ENCODE peak calls at places on chromosomes 16 and 17, in six cellular contexts. One of them, this sample, is unnamed.

GRCh38 chr16:80828495-80828894 is 24.1 kb upstream of the CDYL2 start:
- DNase-seq in fibroblast of pulmonary artery: no peak
- DNase-seq in stimulated activated CD8-positive, alpha-beta memory T cell treated with anti-CD3 and anti-CD28 coated beads, Interleukin-15, amount 100 ng/mL, for 24 hours: no peak
- DNase-seq in H7: no peak
- DNase-seq in suprapubic skin: no peak
- DNase-seq in fibroblast of the aortic adventitia: no peak
- DNase-seq in this sample: no peak

GRCh38 chr16:14539631-14540030 is 90.4 kb downstream of the PARN start:
- DNase-seq in stimulated activated CD8-positive, alpha-beta memory T cell treated with anti-CD3 and anti-CD28 coated beads, Interleukin-15, amount 100 ng/mL, for 24 hours: no peak
- DNase-seq in fibroblast of pulmonary artery: no peak
- DNase-seq in fibroblast of the aortic adventitia: no peak
- DNase-seq in suprapubic skin: no peak
- DNase-seq in H7: no peak
- DNase-seq in this sample: no peak

GRCh38 chr17:78185981-78186688 is 717 bp downstream of the TK1 start:
- DNase-seq in fibroblast of the aortic adventitia: no peak
- DNase-seq in suprapubic skin: no peak
- DNase-seq in fibroblast of pulmonary artery: no peak
- DNase-seq in stimulated activated CD8-positive, alpha-beta memory T cell treated with anti-CD3 and anti-CD28 coated beads, Interleukin-15, amount 100 ng/mL, for 24 hours: no peak
- DNase-seq in H7: no peak
- DNase-seq in this sample: no peak

GRCh38 chr17:82095777-82096708 is 2.0 kb downstream of the FASN start:
- DNase-seq in suprapubic skin: peak
- DNase-seq in stimulated activated CD8-positive, alpha-beta memory T cell treated with anti-CD3 and anti-CD28 coated beads, Interleukin-15, amount 100 ng/mL, for 24 hours: no peak
- DNase-seq in fibroblast of pulmonary artery: no peak
- DNase-seq in H7: no peak
- DNase-seq in fibroblast of the aortic adventitia: no peak
- DNase-seq in this sample: no peak

GRCh38 chr17:2192367-2193028 is 111.1 kb downstream of the SMG6 start:
- DNase-seq in H7: no peak
- DNase-seq in fibroblast of pulmonary artery: peak
- DNase-seq in fibroblast of the aortic adventitia: peak
- DNase-seq in stimulated activated CD8-positive, alpha-beta memory T cell treated with anti-CD3 and anti-CD28 coated beads, Interleukin-15, amount 100 ng/mL, for 24 hours: peak
- DNase-seq in suprapubic skin: no peak
- DNase-seq in this sample: no peak

GRCh38 chr16:2904100-2904921 is 7.4 kb upstream of the FLYWCH1 start:
- DNase-seq in fibroblast of the aortic adventitia: peak
- DNase-seq in suprapubic skin: peak
- DNase-seq in fibroblast of pulmonary artery: peak
- DNase-seq in H7: peak
- DNase-seq in stimulated activated CD8-positive, alpha-beta memory T cell treated with anti-CD3 and anti-CD28 coated beads, Interleukin-15, amount 100 ng/mL, for 24 hours: peak
- DNase-seq in this sample: peak

GRCh38 chr17:6555331-6556120 is 829 bp downstream of the PITPNM3 start:
- DNase-seq in fibroblast of pulmonary artery: no peak
- DNase-seq in suprapubic skin: no peak
- DNase-seq in fibroblast of the aortic adventitia: peak
- DNase-seq in H7: peak
- DNase-seq in stimulated activated CD8-positive, alpha-beta memory T cell treated with anti-CD3 and anti-CD28 coated beads, Interleukin-15, amount 100 ng/mL, for 24 hours: no peak
- DNase-seq in this sample: no peak

GRCh38 chr16:29862383-29862883 is 593 bp downstream of the CDIPT start:
- DNase-seq in stimulated activated CD8-positive, alpha-beta memory T cell treated with anti-CD3 and anti-CD28 coated beads, Interleukin-15, amount 100 ng/mL, for 24 hours: no peak
- DNase-seq in fibroblast of the aortic adventitia: peak
- DNase-seq in suprapubic skin: no peak
- DNase-seq in H7: no peak
- DNase-seq in fibroblast of pulmonary artery: peak
- DNase-seq in this sample: no peak

GRCh38 chr17:44409309-44410028 is 20.0 kb upstream of the ITGA2B start:
- DNase-seq in H7: no peak
- DNase-seq in fibroblast of pulmonary artery: no peak
- DNase-seq in stimulated activated CD8-positive, alpha-beta memory T cell treated with anti-CD3 and anti-CD28 coated beads, Interleukin-15, amount 100 ng/mL, for 24 hours: no peak
- DNase-seq in fibroblast of the aortic adventitia: no peak
- DNase-seq in suprapubic skin: no peak
- DNase-seq in this sample: no peak

GRCh38 chr17:75068750-75069149 is 19.0 kb upstream of the SLC16A5 start:
- DNase-seq in H7: peak
- DNase-seq in stimulated activated CD8-positive, alpha-beta memory T cell treated with anti-CD3 and anti-CD28 coated beads, Interleukin-15, amount 100 ng/mL, for 24 hours: no peak
- DNase-seq in fibroblast of the aortic adventitia: no peak
- DNase-seq in suprapubic skin: no peak
- DNase-seq in fibroblast of pulmonary artery: no peak
- DNase-seq in this sample: no peak

GRCh38 chr17:44108440-44109311 is 14.8 kb downstream of the HDAC5 start:
- DNase-seq in fibroblast of the aortic adventitia: peak
- DNase-seq in H7: no peak
- DNase-seq in suprapubic skin: peak
- DNase-seq in stimulated activated CD8-positive, alpha-beta memory T cell treated with anti-CD3 and anti-CD28 coated beads, Interleukin-15, amount 100 ng/mL, for 24 hours: no peak
- DNase-seq in fibroblast of pulmonary artery: peak
- DNase-seq in this sample: peak

GRCh38 chr17:78128616-78129384 is at the start of gene TMC6:
- DNase-seq in fibroblast of pulmonary artery: no peak
- DNase-seq in H7: peak
- DNase-seq in suprapubic skin: peak
- DNase-seq in stimulated activated CD8-positive, alpha-beta memory T cell treated with anti-CD3 and anti-CD28 coated beads, Interleukin-15, amount 100 ng/mL, for 24 hours: no peak
- DNase-seq in fibroblast of the aortic adventitia: no peak
- DNase-seq in this sample: peak

GRCh38 chr17:58279016-58279671 is 1.6 kb downstream of the MPO start:
- DNase-seq in fibroblast of pulmonary artery: peak
- DNase-seq in H7: peak
- DNase-seq in suprapubic skin: no peak
- DNase-seq in stimulated activated CD8-positive, alpha-beta memory T cell treated with anti-CD3 and anti-CD28 coated beads, Interleukin-15, amount 100 ng/mL, for 24 hours: no peak
- DNase-seq in fibroblast of the aortic adventitia: peak
- DNase-seq in this sample: no peak

GRCh38 chr16:74291176-74291575 is 5.4 kb upstream of the PSMD7 start:
- DNase-seq in stimulated activated CD8-positive, alpha-beta memory T cell treated with anti-CD3 and anti-CD28 coated beads, Interleukin-15, amount 100 ng/mL, for 24 hours: no peak
- DNase-seq in fibroblast of pulmonary artery: no peak
- DNase-seq in suprapubic skin: no peak
- DNase-seq in fibroblast of the aortic adventitia: no peak
- DNase-seq in H7: no peak
- DNase-seq in this sample: no peak

GRCh38 chr16:57479422-57480126 is 6.7 kb downstream of the DOK4 start:
- DNase-seq in fibroblast of pulmonary artery: peak
- DNase-seq in suprapubic skin: peak
- DNase-seq in fibroblast of the aortic adventitia: peak
- DNase-seq in H7: peak
- DNase-seq in stimulated activated CD8-positive, alpha-beta memory T cell treated with anti-CD3 and anti-CD28 coated beads, Interleukin-15, amount 100 ng/mL, for 24 hours: no peak
- DNase-seq in this sample: peak

GRCh38 chr16:66706506-66706880 is 9.9 kb upstream of the CMTM4 start:
- DNase-seq in suprapubic skin: peak
- DNase-seq in stimulated activated CD8-positive, alpha-beta memory T cell treated with anti-CD3 and anti-CD28 coated beads, Interleukin-15, amount 100 ng/mL, for 24 hours: no peak
- DNase-seq in fibroblast of the aortic adventitia: no peak
- DNase-seq in fibroblast of pulmonary artery: no peak
- DNase-seq in H7: no peak
- DNase-seq in this sample: no peak

GRCh38 chr16:88030498-88030897 is 79.3 kb downstream of the BANP start:
- DNase-seq in stimulated activated CD8-positive, alpha-beta memory T cell treated with anti-CD3 and anti-CD28 coated beads, Interleukin-15, amount 100 ng/mL, for 24 hours: no peak
- DNase-seq in fibroblast of the aortic adventitia: no peak
- DNase-seq in fibroblast of pulmonary artery: no peak
- DNase-seq in suprapubic skin: no peak
- DNase-seq in H7: no peak
- DNase-seq in this sample: no peak

GRCh38 chr16:66924527-66925321 is 611 bp downstream of the RRAD start:
- DNase-seq in stimulated activated CD8-positive, alpha-beta memory T cell treated with anti-CD3 and anti-CD28 coated beads, Interleukin-15, amount 100 ng/mL, for 24 hours: peak
- DNase-seq in H7: peak
- DNase-seq in suprapubic skin: no peak
- DNase-seq in fibroblast of pulmonary artery: no peak
- DNase-seq in fibroblast of the aortic adventitia: no peak
- DNase-seq in this sample: peak

GRCh38 chr16:70803354-70803753 is 2.4 kb upstream of the VAC14 start:
- DNase-seq in fibroblast of pulmonary artery: no peak
- DNase-seq in fibroblast of the aortic adventitia: peak
- DNase-seq in H7: no peak
- DNase-seq in stimulated activated CD8-positive, alpha-beta memory T cell treated with anti-CD3 and anti-CD28 coated beads, Interleukin-15, amount 100 ng/mL, for 24 hours: no peak
- DNase-seq in suprapubic skin: no peak
- DNase-seq in this sample: no peak

GRCh38 chr16:66324785-66325184 is 41.7 kb upstream of the CDH5 start:
- DNase-seq in H7: peak
- DNase-seq in stimulated activated CD8-positive, alpha-beta memory T cell treated with anti-CD3 and anti-CD28 coated beads, Interleukin-15, amount 100 ng/mL, for 24 hours: no peak
- DNase-seq in suprapubic skin: no peak
- DNase-seq in fibroblast of the aortic adventitia: no peak
- DNase-seq in fibroblast of pulmonary artery: peak
- DNase-seq in this sample: peak